ENCODE peak calls at places on chromosomes 6 and 20, in nine cellular contexts. One of them, this sample, is unnamed.

GRCh38 chr6:108591040-108591816 is 30.5 kb downstream of the FOXO3 start:
- DNase-seq in activated T-cell treated with anti-CD3 and anti-CD28 coated beads, Interleukin-2, amount 50 U/mL, for 1 hour: no peak
- DNase-seq in T47D: peak
- DNase-seq in AG08395: no peak
- DNase-seq in stimulated activated CD4-positive, alpha-beta T cell treated with anti-CD3 and anti-CD28 coated beads, Interleukin-1b, Interleukin-23, amount 100 ng/mL, for 1 hour: no peak
- DNase-seq in iPS-NIHi11: no peak
- DNase-seq in NCI-H2171: no peak
- DNase-seq in AG09309: no peak
- DNase-seq in stromal cell of bone marrow: no peak
- DNase-seq in this sample: no peak

GRCh38 chr6:17179246-17180073 is 77.6 kb downstream of the STMND1 start:
- DNase-seq in activated T-cell treated with anti-CD3 and anti-CD28 coated beads, Interleukin-2, amount 50 U/mL, for 1 hour: no peak
- DNase-seq in T47D: no peak
- DNase-seq in AG08395: peak
- DNase-seq in stimulated activated CD4-positive, alpha-beta T cell treated with anti-CD3 and anti-CD28 coated beads, Interleukin-1b, Interleukin-23, amount 100 ng/mL, for 1 hour: no peak
- DNase-seq in iPS-NIHi11: no peak
- DNase-seq in NCI-H2171: no peak
- DNase-seq in AG09309: no peak
- DNase-seq in stromal cell of bone marrow: peak
- DNase-seq in this sample: peak

GRCh38 chr6:161482517-161482903 is 208.6 kb upstream of the AGPAT4 start:
- DNase-seq in activated T-cell treated with anti-CD3 and anti-CD28 coated beads, Interleukin-2, amount 50 U/mL, for 1 hour: no peak
- DNase-seq in T47D: no peak
- DNase-seq in AG08395: no peak
- DNase-seq in stimulated activated CD4-positive, alpha-beta T cell treated with anti-CD3 and anti-CD28 coated beads, Interleukin-1b, Interleukin-23, amount 100 ng/mL, for 1 hour: no peak
- DNase-seq in iPS-NIHi11: no peak
- DNase-seq in NCI-H2171: no peak
- DNase-seq in AG09309: no peak
- DNase-seq in stromal cell of bone marrow: no peak
- DNase-seq in this sample: no peak

GRCh38 chr6:15245361-15246216 is at the start of gene JARID2:
- DNase-seq in activated T-cell treated with anti-CD3 and anti-CD28 coated beads, Interleukin-2, amount 50 U/mL, for 1 hour: peak
- DNase-seq in T47D: peak
- DNase-seq in AG08395: peak
- DNase-seq in stimulated activated CD4-positive, alpha-beta T cell treated with anti-CD3 and anti-CD28 coated beads, Interleukin-1b, Interleukin-23, amount 100 ng/mL, for 1 hour: peak
- DNase-seq in iPS-NIHi11: peak
- DNase-seq in NCI-H2171: peak
- DNase-seq in AG09309: peak
- DNase-seq in stromal cell of bone marrow: peak
- DNase-seq in this sample: peak

GRCh38 chr6:12841619-12842018 is 125.1 kb downstream of the PHACTR1 start:
- DNase-seq in activated T-cell treated with anti-CD3 and anti-CD28 coated beads, Interleukin-2, amount 50 U/mL, for 1 hour: no peak
- DNase-seq in T47D: peak
- DNase-seq in AG08395: no peak
- DNase-seq in stimulated activated CD4-positive, alpha-beta T cell treated with anti-CD3 and anti-CD28 coated beads, Interleukin-1b, Interleukin-23, amount 100 ng/mL, for 1 hour: no peak
- DNase-seq in iPS-NIHi11: no peak
- DNase-seq in NCI-H2171: no peak
- DNase-seq in AG09309: no peak
- DNase-seq in stromal cell of bone marrow: no peak
- DNase-seq in this sample: no peak

GRCh38 chr6:154092336-154092962 is 53.4 kb downstream of the OPRM1 start:
- DNase-seq in activated T-cell treated with anti-CD3 and anti-CD28 coated beads, Interleukin-2, amount 50 U/mL, for 1 hour: no peak
- DNase-seq in T47D: no peak
- DNase-seq in AG08395: no peak
- DNase-seq in stimulated activated CD4-positive, alpha-beta T cell treated with anti-CD3 and anti-CD28 coated beads, Interleukin-1b, Interleukin-23, amount 100 ng/mL, for 1 hour: no peak
- DNase-seq in iPS-NIHi11: no peak
- DNase-seq in NCI-H2171: no peak
- DNase-seq in AG09309: no peak
- DNase-seq in stromal cell of bone marrow: no peak
- DNase-seq in this sample: no peak

GRCh38 chr6:117795234-117795633 is 111.8 kb upstream of the SLC35F1 start:
- DNase-seq in activated T-cell treated with anti-CD3 and anti-CD28 coated beads, Interleukin-2, amount 50 U/mL, for 1 hour: no peak
- DNase-seq in T47D: peak
- DNase-seq in AG08395: no peak
- DNase-seq in stimulated activated CD4-positive, alpha-beta T cell treated with anti-CD3 and anti-CD28 coated beads, Interleukin-1b, Interleukin-23, amount 100 ng/mL, for 1 hour: no peak
- DNase-seq in iPS-NIHi11: no peak
- DNase-seq in NCI-H2171: no peak
- DNase-seq in AG09309: no peak
- DNase-seq in stromal cell of bone marrow: no peak
- DNase-seq in this sample: no peak

GRCh38 chr20:1118004-1118335 is 432 bp upstream of the PSMF1 start:
- DNase-seq in activated T-cell treated with anti-CD3 and anti-CD28 coated beads, Interleukin-2, amount 50 U/mL, for 1 hour: no peak
- DNase-seq in T47D: no peak
- DNase-seq in AG08395: no peak
- DNase-seq in stimulated activated CD4-positive, alpha-beta T cell treated with anti-CD3 and anti-CD28 coated beads, Interleukin-1b, Interleukin-23, amount 100 ng/mL, for 1 hour: no peak
- DNase-seq in iPS-NIHi11: no peak
- DNase-seq in NCI-H2171: no peak
- DNase-seq in AG09309: no peak
- DNase-seq in stromal cell of bone marrow: no peak
- DNase-seq in this sample: no peak

GRCh38 chr6:89242574-89243330 is 25.6 kb upstream of the GABRR1 start:
- DNase-seq in activated T-cell treated with anti-CD3 and anti-CD28 coated beads, Interleukin-2, amount 50 U/mL, for 1 hour: no peak
- DNase-seq in T47D: peak
- DNase-seq in AG08395: peak
- DNase-seq in stimulated activated CD4-positive, alpha-beta T cell treated with anti-CD3 and anti-CD28 coated beads, Interleukin-1b, Interleukin-23, amount 100 ng/mL, for 1 hour: no peak
- DNase-seq in iPS-NIHi11: peak
- DNase-seq in NCI-H2171: no peak
- DNase-seq in AG09309: no peak
- DNase-seq in stromal cell of bone marrow: peak
- DNase-seq in this sample: peak

GRCh38 chr6:46201701-46202100 is 30.9 kb upstream of the ENPP5 start:
- DNase-seq in activated T-cell treated with anti-CD3 and anti-CD28 coated beads, Interleukin-2, amount 50 U/mL, for 1 hour: no peak
- DNase-seq in T47D: no peak
- DNase-seq in AG08395: no peak
- DNase-seq in stimulated activated CD4-positive, alpha-beta T cell treated with anti-CD3 and anti-CD28 coated beads, Interleukin-1b, Interleukin-23, amount 100 ng/mL, for 1 hour: no peak
- DNase-seq in iPS-NIHi11: no peak
- DNase-seq in NCI-H2171: no peak
- DNase-seq in AG09309: no peak
- DNase-seq in stromal cell of bone marrow: no peak
- DNase-seq in this sample: no peak

GRCh38 chr6:133837801-133838349 is 51.0 kb upstream of the TCF21 start:
- DNase-seq in activated T-cell treated with anti-CD3 and anti-CD28 coated beads, Interleukin-2, amount 50 U/mL, for 1 hour: peak
- DNase-seq in T47D: peak
- DNase-seq in AG08395: no peak
- DNase-seq in stimulated activated CD4-positive, alpha-beta T cell treated with anti-CD3 and anti-CD28 coated beads, Interleukin-1b, Interleukin-23, amount 100 ng/mL, for 1 hour: peak
- DNase-seq in iPS-NIHi11: peak
- DNase-seq in NCI-H2171: peak
- DNase-seq in AG09309: no peak
- DNase-seq in stromal cell of bone marrow: peak
- DNase-seq in this sample: no peak

GRCh38 chr20:20864346-20865096 is 152.1 kb upstream of the RALGAPA2 start:
- DNase-seq in activated T-cell treated with anti-CD3 and anti-CD28 coated beads, Interleukin-2, amount 50 U/mL, for 1 hour: no peak
- DNase-seq in T47D: peak
- DNase-seq in AG08395: no peak
- DNase-seq in stimulated activated CD4-positive, alpha-beta T cell treated with anti-CD3 and anti-CD28 coated beads, Interleukin-1b, Interleukin-23, amount 100 ng/mL, for 1 hour: no peak
- DNase-seq in iPS-NIHi11: peak
- DNase-seq in NCI-H2171: peak
- DNase-seq in AG09309: no peak
- DNase-seq in stromal cell of bone marrow: no peak
- DNase-seq in this sample: peak

GRCh38 chr6:72654101-72654618 is 32.3 kb downstream of the KCNQ5 start:
- DNase-seq in activated T-cell treated with anti-CD3 and anti-CD28 coated beads, Interleukin-2, amount 50 U/mL, for 1 hour: no peak
- DNase-seq in T47D: no peak
- DNase-seq in AG08395: no peak
- DNase-seq in stimulated activated CD4-positive, alpha-beta T cell treated with anti-CD3 and anti-CD28 coated beads, Interleukin-1b, Interleukin-23, amount 100 ng/mL, for 1 hour: no peak
- DNase-seq in iPS-NIHi11: no peak
- DNase-seq in NCI-H2171: no peak
- DNase-seq in AG09309: no peak
- DNase-seq in stromal cell of bone marrow: no peak
- DNase-seq in this sample: no peak